ENCODE peak calls at places on chromosomes 11 and 22, in seven cellular contexts. W is IMR-90, N is neuronal stem cell, Y is H9, O is H1, X is trophoblast cell, T is mesenchymal stem cell. F is an unnamed sample.

GRCh38 chr11:47332303-47332711 is 20.2 kb downstream of the MYBPC3 start:
- DNase-seq in W (no peak), N (no peak), Y (no peak), O (no peak), X (no peak), T (no peak), F (no peak)

GRCh38 chr11:115078461-115079438 is 400.4 kb downstream of the NXPE2 start:
- DNase-seq in W (no peak), N (no peak), Y (no peak), O (no peak), X (no peak), T (no peak), F (no peak)

GRCh38 chr11:59112494-59112893 is 5.5 kb downstream of the FAM111B start:
- DNase-seq in W (peak), N (no peak), Y (no peak), O (no peak), X (no peak), T (no peak), F (no peak)

GRCh38 chr22:19289475-19290161 is 1.9 kb downstream of the CLTCL1 start:
- DNase-seq in W (peak), N (no peak), Y (no peak), O (no peak), X (no peak), T (peak), F (no peak)

GRCh38 chr11:119315139-119316016 is 1.6 kb downstream of the MCAM start:
- DNase-seq in W (no peak), N (no peak), Y (peak), O (peak), X (peak), T (peak), F (peak)

GRCh38 chr11:34274712-34275398 is 83.0 kb downstream of the ABTB2 start:
- DNase-seq in W (peak), N (no peak), Y (no peak), O (no peak), X (peak), T (peak), F (peak)

GRCh38 chr11:1226226-1226961 is 3.5 kb downstream of the MUC5B start:
- DNase-seq in W (no peak), N (no peak), Y (peak), O (peak), X (no peak), T (no peak), F (no peak)

GRCh38 chr22:18033204-18033998 is 9.0 kb upstream of the MICAL3 start:
- DNase-seq in W (peak), N (no peak), Y (no peak), O (no peak), X (peak), T (peak), F (no peak)

GRCh38 chr11:34468209-34468841 is 29.6 kb downstream of the CAT start:
- DNase-seq in W (peak), N (no peak), Y (peak), O (peak), X (peak), T (peak), F (peak)

GRCh38 chr11:111733009-111733408 is 33.2 kb downstream of the PPP2R1B start:
- DNase-seq in W (peak), N (no peak), Y (no peak), O (no peak), X (no peak), T (peak), F (no peak)

GRCh38 chr11:2713721-2714462 is 14.1 kb upstream of the KCNQ1OT1 start:
- DNase-seq in W (no peak), N (no peak), Y (no peak), O (no peak), X (no peak), T (no peak), F (no peak)

GRCh38 chr11:2741377-2742131 is 41.8 kb upstream of the KCNQ1OT1 start:
- DNase-seq in W (peak), N (no peak), Y (no peak), O (no peak), X (peak), T (peak), F (peak)

GRCh38 chr11:106399624-106400023 is 322.2 kb downstream of the AASDHPPT start:
- DNase-seq in W (peak), N (no peak), Y (no peak), O (no peak), X (no peak), T (no peak), F (no peak)

GRCh38 chr11:44368886-44369285 is 58.9 kb upstream of the ALX4 start:
- DNase-seq in W (no peak), N (no peak), Y (no peak), O (no peak), X (no peak), T (no peak), F (no peak)

GRCh38 chr11:126417463-126417862 is 62.0 kb downstream of the ST3GAL4 start:
- DNase-seq in W (no peak), N (no peak), Y (no peak), O (no peak), X (no peak), T (no peak), F (no peak)

GRCh38 chr11:64092761-64093136 is 57.0 kb downstream of the FLRT1 start:
- DNase-seq in W (no peak), N (no peak), Y (no peak), O (no peak), X (no peak), T (no peak), F (no peak)

GRCh38 chr11:122235615-122236014 is 119.6 kb upstream of the BLID start:
- DNase-seq in W (peak), N (no peak), Y (no peak), O (no peak), X (no peak), T (peak), F (no peak)

GRCh38 chr11:2105536-2105935 is 33.7 kb downstream of the IGF2 start:
- DNase-seq in W (no peak), N (no peak), Y (no peak), O (no peak), X (no peak), T (no peak), F (no peak)

GRCh38 chr11:79538775-79539174 is 97.9 kb upstream of the TENM4 start:
- DNase-seq in W (no peak), N (no peak), Y (no peak), O (no peak), X (no peak), T (no peak), F (no peak)

GRCh38 chr11:134947556-134947955 is 535.5 kb upstream of the B3GAT1 start:
- DNase-seq in W (no peak), N (no peak), Y (no peak), O (no peak), X (no peak), T (no peak), F (no peak)

GRCh38 chr11:134950692-134951304 is 538.8 kb upstream of the B3GAT1 start:
- DNase-seq in W (peak), N (no peak), Y (no peak), O (no peak), X (no peak), T (peak), F (peak)

GRCh38 chr11:134949716-134950115 is 537.7 kb upstream of the B3GAT1 start:
- DNase-seq in W (peak), N (no peak), Y (no peak), O (no peak), X (no peak), T (no peak), F (no peak)

GRCh38 chr11:134951305-134951700 is 539.3 kb upstream of the B3GAT1 start:
- DNase-seq in W (peak), N (no peak), Y (no peak), O (no peak), X (no peak), T (peak), F (peak)

GRCh38 chr11:134949121-134949591 is 537.1 kb upstream of the B3GAT1 start:
- DNase-seq in W (peak), N (no peak), Y (no peak), O (no peak), X (no peak), T (peak), F (peak)
- H3K9ac ChIP-seq in W (no peak), N (no peak), Y (no peak), O (no peak), X (no peak), T (no peak), F (no peak)

GRCh38 chr22:23264610-23265388 is 84.5 kb downstream of the BCR start:
- DNase-seq in W (no peak), N (no peak), Y (no peak), O (no peak), X (no peak), T (no peak), F (no peak)
- H2AK5ac ChIP-seq in W (no peak), N (no peak), Y (no peak), O (no peak), X (no peak), T (no peak), F (no peak)

DNA sequence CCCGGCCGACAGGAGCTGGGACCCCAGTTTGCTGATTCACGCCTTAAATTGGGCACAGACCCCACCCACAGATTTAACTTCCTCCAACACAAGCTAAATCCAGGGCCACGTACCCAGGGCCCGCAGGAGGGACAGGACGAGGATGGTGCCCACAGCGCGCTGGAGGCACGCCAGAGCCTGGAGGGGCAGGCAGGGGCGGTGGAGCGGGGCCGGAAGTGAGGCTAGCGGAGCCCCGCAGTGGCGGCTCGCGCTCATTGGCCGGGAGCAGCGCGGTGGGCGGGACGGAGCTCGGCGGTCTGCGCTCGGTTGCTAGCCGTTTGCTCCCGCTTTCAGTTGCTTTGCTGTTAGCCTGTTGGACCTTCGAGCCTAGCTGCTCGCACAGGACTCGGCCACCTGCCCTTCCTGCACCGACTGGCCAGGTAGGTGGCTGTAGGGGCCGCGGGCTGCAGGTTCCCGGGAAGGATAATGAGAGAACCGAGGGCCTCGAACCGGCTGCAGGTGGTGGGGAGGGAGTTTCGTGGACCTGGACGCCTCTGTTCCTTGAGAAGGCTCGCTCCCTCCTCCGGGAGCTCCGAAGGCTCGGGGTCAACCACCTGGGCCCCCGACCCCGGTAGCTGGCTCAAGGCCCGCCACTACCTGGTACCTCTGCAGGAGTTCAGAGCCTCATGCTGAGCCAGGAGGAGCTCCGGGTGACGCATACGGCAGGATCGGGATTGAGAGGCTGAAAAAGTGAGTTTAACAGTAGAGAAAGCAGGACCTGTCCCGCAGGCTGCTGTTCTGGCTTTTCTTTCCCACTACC is at the start of gene CCDC134:
- DNase-seq in W (peak), N (peak), Y (peak), O (peak), X (peak), T (peak), F (peak)
- H3K9ac ChIP-seq in W (peak), N (peak), Y (peak), O (peak), X (peak), T (peak), F (peak)

DNA sequence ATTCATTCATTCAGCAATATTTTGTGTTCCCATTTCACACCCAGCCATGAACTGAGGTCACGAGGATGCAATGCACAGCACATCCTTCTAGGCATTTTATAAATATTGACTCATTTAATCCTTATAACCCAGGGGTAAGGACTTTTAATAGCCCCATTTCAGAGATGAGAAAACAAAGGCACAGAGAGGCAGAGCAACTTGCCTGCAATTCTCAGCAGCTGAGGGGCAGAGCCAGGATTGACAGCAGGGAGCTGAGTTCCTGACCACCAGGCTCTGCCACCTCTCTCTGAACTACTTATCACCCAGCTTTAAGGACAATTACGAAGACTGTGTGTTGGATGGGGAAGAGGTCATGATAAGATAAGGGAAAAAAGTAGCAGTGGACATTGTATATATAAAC is 12.8 kb upstream of the FGF3 start:
- DNase-seq in W (no peak), N (no peak), Y (no peak), O (no peak), X (no peak), T (no peak), F (peak)
- H2AK5ac ChIP-seq in W (no peak), N (no peak), Y (no peak), O (no peak), X (no peak), T (no peak), F (no peak)

GRCh38 chr22:30511109-30511508 is 5.6 kb upstream of the SEC14L4 start:
- DNase-seq in W (no peak), N (no peak), Y (peak), O (no peak), X (no peak), T (no peak), F (no peak)

GRCh38 chr22:30514252-30514651 is 8.8 kb upstream of the SEC14L4 start:
- DNase-seq in W (no peak), N (no peak), Y (no peak), O (no peak), X (peak), T (no peak), F (no peak)

GRCh38 chr22:30516273-30516672 is 10.8 kb upstream of the SEC14L4 start:
- DNase-seq in W (no peak), N (no peak), Y (no peak), O (no peak), X (peak), T (no peak), F (no peak)

GRCh38 chr22:30511903-30512302 is 6.4 kb upstream of the SEC14L4 start:
- DNase-seq in W (no peak), N (no peak), Y (no peak), O (no peak), X (no peak), T (no peak), F (no peak)

DNA sequence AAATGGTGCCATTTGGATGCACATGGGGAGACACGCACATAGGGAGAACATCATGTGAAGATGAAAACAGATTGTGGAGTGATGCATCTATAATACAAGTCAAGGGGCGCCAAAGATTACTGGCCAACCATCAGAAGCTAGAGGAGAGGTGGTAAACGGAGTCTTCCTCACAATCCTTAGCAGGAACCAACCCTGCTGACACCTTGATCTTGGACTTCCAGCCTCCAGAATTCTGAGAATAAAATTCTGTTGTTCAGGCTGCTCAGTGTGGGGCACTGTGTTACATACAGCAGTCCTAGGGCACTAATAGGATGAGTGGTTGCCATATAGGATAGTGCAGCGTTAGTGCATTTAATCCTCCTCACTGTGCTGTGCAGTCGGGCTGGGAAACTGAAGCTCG is 8.0 kb upstream of the SEC14L4 start:
- DNase-seq in W (no peak), N (no peak), Y (no peak), O (no peak), X (no peak), T (no peak), F (no peak)
- H3K9ac ChIP-seq in W (no peak), N (no peak), Y (no peak), O (no peak), X (no peak), T (no peak), F (no peak)

GRCh38 chr11:118283311-118283636 is 19.2 kb upstream of the MPZL2 start:
- DNase-seq in W (no peak), N (no peak), Y (no peak), O (no peak), X (no peak), T (no peak), F (no peak)
- H2AK5ac ChIP-seq in W (no peak), N (no peak), Y (no peak), O (no peak), X (no peak), T (no peak), F (no peak)

F was measured in mesendoderm.